ENCODE peak calls at places on chromosomes 5 and 9, in ten cellular contexts. M is CD8-positive, alpha-beta T cell; G is IMR-90; Q is Panc1; B is thyroid gland; H is ovary; T is foreskin keratinocyte; X is progenitor cell of endocrine pancreas; U is uterus; D is DND-41. L is an unnamed sample.
A peak's percentile ranks its signal among the peaks of the same experiment; 100 is the strongest.

GRCh38 chr9:37574241-37574721 is 1.9 kb downstream of the FBXO10 start:
- DNase-seq in B (no peak), T (no peak), G (peak; percentile 62), Q (no peak), U (no peak), M (no peak), X (no peak), D (no peak), H (no peak), L (no peak)

GRCh38 chr5:112660359-112660758 is 77.3 kb upstream of the APC start:
- DNase-seq in Q (no peak), G (no peak), M (no peak), U (no peak), H (no peak), T (no peak), X (no peak), B (no peak), D (no peak), L (no peak)

GRCh38 chr9:69898714-69899209 is 78.1 kb downstream of the CFAP95 start:
- DNase-seq in H (no peak), G (peak; percentile 92), U (no peak), T (peak; percentile 94), X (no peak), M (no peak), B (no peak), D (no peak), Q (no peak), L (no peak)

GRCh38 chr5:321233-321725 is at the start of gene AHRR:
- DNase-seq in M (no peak), G (peak; percentile 53), B (peak; percentile 47), U (no peak), X (peak; percentile 56), T (no peak), Q (no peak), H (peak; percentile 56), D (no peak), L (no peak)

GRCh38 chr5:10111575-10111974 is 138.1 kb downstream of the ATPSCKMT start:
- DNase-seq in B (peak; percentile 11), M (no peak), G (peak; percentile 54), Q (no peak), X (no peak), T (peak; percentile 39), D (peak; percentile 26), H (no peak), U (no peak), L (no peak)

GRCh38 chr9:19145881-19146280 is 18.6 kb upstream of the PLIN2 start:
- DNase-seq in B (no peak), D (no peak), M (no peak), G (no peak), U (no peak), H (no peak), X (no peak), T (no peak), Q (no peak), L (no peak)

GRCh38 chr9:128892223-128892892 is 10.4 kb downstream of the LRRC8A start:
- DNase-seq in B (peak; percentile 86), D (no peak), X (no peak), T (peak; percentile 94), Q (no peak), M (no peak), U (peak; percentile 94), G (peak; percentile 81), H (peak; percentile 93), L (peak; percentile 98)

GRCh38 chr5:109865636-109866035 is 175.9 kb downstream of the MAN2A1 start:
- DNase-seq in D (no peak), M (no peak), X (no peak), U (no peak), B (no peak), Q (peak; percentile 83), T (peak; percentile 89), G (peak; percentile 98), H (peak; percentile 18), L (no peak)

GRCh38 chr5:128706269-128706668 is 168.2 kb upstream of the FBN2 start:
- DNase-seq in M (no peak), H (no peak), D (no peak), B (no peak), X (no peak), T (peak; percentile 96), Q (no peak), U (no peak), G (no peak), L (no peak)

GRCh38 chr5:164289526-164289925 is 784.1 kb downstream of the MAT2B start:
- DNase-seq in D (no peak), B (no peak), M (no peak), G (peak; percentile 21), U (no peak), X (no peak), T (no peak), Q (no peak), H (no peak), L (no peak)

GRCh38 chr9:12859704-12860251 is 85.0 kb downstream of the LURAP1L start:
- DNase-seq in Q (peak; percentile 35), U (no peak), H (no peak), M (no peak), X (no peak), B (no peak), D (no peak), G (peak; percentile 78), T (peak; percentile 87), L (no peak)

GRCh38 chr9:68844623-68845612 is 139.9 kb downstream of the PIP5K1B start:
- DNase-seq in B (peak; percentile 49), T (no peak), H (peak; percentile 15), D (peak; percentile 24), G (peak; percentile 8), U (peak; percentile 38), M (no peak), Q (peak; percentile 2), X (peak; percentile 23), L (no peak)

GRCh38 chr5:113249216-113249615 is 185.6 kb downstream of the TSSK1B start:
- DNase-seq in T (no peak), B (no peak), Q (no peak), G (peak; percentile 83), U (no peak), D (no peak), H (no peak), X (no peak), M (no peak), L (no peak)

GRCh38 chr5:171908638-171909037 is 97.8 kb downstream of the FBXW11 start:
- DNase-seq in Q (no peak), G (no peak), B (no peak), X (no peak), H (no peak), U (no peak), M (no peak), T (no peak), D (no peak), L (no peak)

GRCh38 chr9:96021616-96022444 is 146.3 kb downstream of the ERCC6L2 start:
- DNase-seq in Q (no peak), U (no peak), H (peak; percentile 50), X (no peak), B (peak; percentile 40), G (no peak), T (no peak), D (no peak), M (no peak), L (no peak)

DNA sequence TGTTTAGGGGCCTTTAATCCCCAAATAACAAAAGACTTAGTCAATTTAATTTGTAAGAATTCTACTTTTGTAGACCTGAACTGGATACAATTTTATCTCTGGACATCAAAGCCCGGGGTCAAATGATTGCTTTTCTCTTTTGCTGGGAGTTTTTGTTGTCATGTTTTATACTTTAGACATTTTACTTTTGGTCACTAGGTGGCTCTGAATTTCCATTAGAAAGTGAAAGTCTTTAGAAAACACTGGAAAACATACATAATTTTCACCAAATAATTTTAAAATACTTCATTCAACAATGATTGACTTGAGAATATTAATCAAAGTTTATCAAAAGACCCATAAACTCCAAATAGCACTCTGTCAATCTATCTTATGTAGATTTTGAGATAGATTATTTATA is 2.8 kb upstream of the PCA3 start:
- DNase-seq in T (no peak), Q (no peak), B (no peak), X (no peak), U (no peak), D (no peak), M (no peak), H (no peak), G (peak; percentile 7), L (no peak)
- TF ChIP-seq CTCF in T (peak; percentile 45), Q (peak; percentile 28), B (peak; percentile 48), X (peak; percentile 48), U (peak; percentile 15), D (peak; percentile 35), M (no peak), H (no peak), G (peak; percentile 50), L (no peak)

GRCh38 chr5:8253376-8253775 is 384.4 kb downstream of the MTRR start:
- DNase-seq in H (no peak), U (no peak), Q (no peak), X (no peak), D (no peak), B (no peak), M (no peak), G (no peak), T (no peak), L (no peak)

GRCh38 chr5:8241558-8241957 is 372.6 kb downstream of the MTRR start:
- DNase-seq in U (no peak), M (no peak), T (no peak), G (no peak), H (no peak), D (no peak), B (no peak), Q (no peak), X (no peak), L (no peak)

GRCh38 chr5:8247074-8247473 is 378.1 kb downstream of the MTRR start:
- DNase-seq in T (no peak), U (no peak), D (no peak), Q (no peak), B (no peak), M (no peak), H (no peak), X (no peak), G (no peak), L (no peak)

DNA sequence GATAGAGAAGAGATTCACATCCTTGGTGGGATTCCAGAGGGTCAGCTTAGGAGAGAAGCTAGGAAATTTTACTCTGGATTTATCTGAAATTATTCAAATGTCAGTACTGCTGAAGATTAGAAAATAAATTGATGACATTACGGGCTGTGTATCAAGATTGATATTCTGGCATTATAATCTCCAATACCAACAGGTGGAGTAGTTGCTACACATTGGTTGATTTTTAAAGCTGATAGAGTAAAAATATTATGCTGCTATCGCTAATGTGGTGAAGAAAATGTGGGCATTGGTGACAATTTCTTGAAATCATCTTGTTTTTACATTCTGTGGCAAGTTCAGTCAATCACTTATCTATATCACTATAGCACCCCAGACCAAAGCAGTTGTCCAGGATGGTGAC is 378.5 kb downstream of the MTRR start:
- DNase-seq in M (no peak), B (no peak), T (no peak), U (no peak), G (peak; percentile 1), H (no peak), X (no peak), D (no peak), Q (no peak), L (no peak)
- TF ChIP-seq CTCF in M (no peak), B (peak; percentile 38), T (no peak), U (no peak), G (peak; percentile 33), H (no peak), X (no peak), D (peak; percentile 32), Q (peak; percentile 38), L (no peak)

GRCh38 chr9:130932220-130933069 is 6.6 kb downstream of the FIBCD1 start:
- DNase-seq in H (peak; percentile 12), X (no peak), B (no peak), U (no peak), M (no peak), Q (no peak), T (no peak), D (no peak), G (peak; percentile 75), L (no peak)
- TF ChIP-seq CTCF in H (no peak), X (no peak), B (no peak), U (no peak), M (no peak), Q (no peak), T (peak; percentile 32), D (no peak), G (peak; percentile 32), L (no peak)

GRCh38 chr5:163261647-163262269 is 175.6 kb upstream of the CCNG1 start:
- DNase-seq in U (no peak), T (no peak), B (no peak), H (no peak), Q (no peak), D (no peak), X (no peak), G (no peak), M (no peak), L (no peak)
- TF ChIP-seq CTCF in U (no peak), T (no peak), B (no peak), H (no peak), Q (no peak), D (no peak), X (no peak), G (no peak), M (no peak), L (no peak)

L was measured in lower leg skin.